ENCODE peak calls at places on chromosomes 12 and 14, in seven cellular contexts. Q is foreskin keratinocyte, Y is prostate gland, O is astrocyte, W is lower lobe of right lung, A is tibial artery, L is stomach. N is an unnamed sample.

GRCh38 chr12:6062427-6063378 is 61.8 kb downstream of the VWF start:
- DNase-seq in A (no peak), O (no peak), Y (peak), W (peak), Q (no peak), L (peak), N (peak)

GRCh38 chr12:28787151-28787550 is 361.9 kb upstream of the FAR2 start:
- DNase-seq in A (no peak), Y (no peak), O (peak), L (no peak), Q (no peak), W (no peak), N (no peak)

GRCh38 chr12:18589316-18589715 is 148.5 kb downstream of the PLCZ1 start:
- DNase-seq in Q (no peak), L (no peak), W (no peak), O (no peak), Y (no peak), A (no peak), N (no peak)

GRCh38 chr14:67313153-67313552 is 46.5 kb downstream of the ATP6V1D start:
- DNase-seq in A (no peak), L (no peak), O (no peak), Q (no peak), W (no peak), Y (no peak), N (no peak)

GRCh38 chr12:58575281-58575680 is 345.0 kb downstream of the LRIG3 start:
- DNase-seq in Y (no peak), O (peak), L (no peak), A (no peak), Q (peak), W (no peak), N (no peak)

GRCh38 chr12:76065917-76066316 is 18.6 kb downstream of the NAP1L1 start:
- DNase-seq in Y (no peak), O (no peak), Q (no peak), A (no peak), L (no peak), W (no peak), N (no peak)

GRCh38 chr12:108840605-108841328 is 16.6 kb downstream of the SSH1 start:
- DNase-seq in A (no peak), Q (no peak), Y (no peak), L (no peak), O (peak), W (peak), N (no peak)

GRCh38 chr14:49945448-49946319 is 52.8 kb downstream of the ARF6 start:
- DNase-seq in W (no peak), Y (no peak), Q (no peak), L (no peak), O (no peak), A (peak), N (no peak)

GRCh38 chr12:7832059-7832696 is 40.5 kb downstream of the SLC2A14 start:
- DNase-seq in W (no peak), A (no peak), Y (no peak), Q (peak), L (no peak), O (peak), N (peak)

GRCh38 chr14:64673329-64673728 is 30.9 kb upstream of the PLEKHG3 start:
- DNase-seq in Y (no peak), O (no peak), A (no peak), Q (no peak), W (no peak), L (no peak), N (no peak)

GRCh38 chr14:96051642-96052540 is 12.7 kb downstream of the C14orf132 start:
- DNase-seq in L (peak), W (no peak), A (no peak), O (no peak), Q (no peak), Y (no peak), N (peak)

GRCh38 chr14:76926521-76927251 is 100.5 kb downstream of the LRRC74A start:
- DNase-seq in A (peak), Y (no peak), L (no peak), Q (peak), O (no peak), W (no peak), N (peak)

GRCh38 chr14:106318700-106319099 is 792.3 kb downstream of the TMEM121 start:
- DNase-seq in Q (no peak), L (no peak), W (no peak), O (no peak), A (no peak), Y (no peak), N (peak)

GRCh38 chr14:106286697-106287290 is 760.4 kb downstream of the TMEM121 start:
- DNase-seq in Q (no peak), O (no peak), L (no peak), W (no peak), Y (no peak), A (no peak), N (no peak)

GRCh38 chr14:62645649-62646048 is 399.6 kb downstream of the KCNH5 start:
- DNase-seq in Y (no peak), W (no peak), O (peak), A (no peak), Q (peak), L (no peak), N (no peak)

GRCh38 chr14:104689620-104690265 is 325 bp downstream of the INF2 start:
- DNase-seq in L (no peak), O (no peak), Q (no peak), W (no peak), A (no peak), Y (no peak), N (peak)

GRCh38 chr14:97851438-97851995 is 1054.3 kb downstream of the VRK1 start:
- DNase-seq in Y (no peak), A (no peak), Q (no peak), O (no peak), L (no peak), W (no peak), N (no peak)

GRCh38 chr14:106436310-106436905 is 910.0 kb downstream of the TMEM121 start:
- DNase-seq in A (no peak), W (peak), L (no peak), Q (no peak), Y (no peak), O (no peak), N (peak)

GRCh38 chr14:43464968-43465367 is 1042.1 kb downstream of the FSCB start:
- DNase-seq in A (no peak), Y (no peak), L (no peak), Q (no peak), W (no peak), O (no peak), N (no peak)

GRCh38 chr14:92341791-92342190 is 18.8 kb downstream of the SLC24A4 start:
- DNase-seq in Q (no peak), Y (no peak), A (no peak), L (no peak), W (no peak), O (no peak), N (no peak)

GRCh38 chr12:76310110-76310509 is 38.1 kb downstream of the BBS10 start:
- DNase-seq in L (no peak), O (peak), W (no peak), Y (no peak), A (no peak), Q (peak), N (no peak)

GRCh38 chr14:31090872-31091764 is 64.9 kb upstream of the STRN3 start:
- DNase-seq in O (peak), A (no peak), Y (peak), L (no peak), Q (peak), W (no peak), N (no peak)

GRCh38 chr14:69999246-69999645 is 120.0 kb downstream of the SMOC1 start:
- DNase-seq in A (no peak), O (peak), W (no peak), L (peak), Q (peak), Y (no peak), N (no peak)

GRCh38 chr12:9760699-9761406 is at the start of gene CD69:
- DNase-seq in O (no peak), L (peak), A (no peak), Y (no peak), W (no peak), Q (no peak), N (peak)

GRCh38 chr12:857611-858010 is 91.9 kb downstream of the RAD52 start:
- DNase-seq in L (no peak), Y (no peak), Q (peak), W (no peak), A (peak), O (peak), N (no peak)

GRCh38 chr12:104064842-104065441 is 611 bp downstream of the HCFC2 start:
- DNase-seq in L (no peak), Q (no peak), A (no peak), Y (peak), W (peak), O (no peak), N (peak)

GRCh38 chr14:104749111-104749649 is 3.8 kb upstream of the SIVA1 start:
- DNase-seq in Y (peak), O (peak), Q (peak), W (no peak), L (no peak), A (peak), N (peak)

GRCh38 chr12:41992692-41993215 is 151.9 kb downstream of the GXYLT1 start:
- DNase-seq in L (no peak), O (no peak), Y (no peak), Q (no peak), W (no peak), A (no peak), N (no peak)

GRCh38 chr14:61754627-61755381 is 7.4 kb upstream of the SNAPC1 start:
- DNase-seq in O (peak), W (no peak), A (no peak), Y (no peak), L (no peak), Q (no peak), N (no peak)

GRCh38 chr14:54854181-54854580 is 48.4 kb downstream of the GCH1 start:
- DNase-seq in L (no peak), Y (no peak), W (no peak), Q (no peak), A (no peak), O (no peak), N (peak)

GRCh38 chr12:62190921-62191746 is 69.1 kb upstream of the USP15 start:
- DNase-seq in A (no peak), Y (no peak), W (peak), Q (peak), O (no peak), L (no peak), N (no peak)

GRCh38 chr14:72753044-72753710 is 140.7 kb downstream of the DPF3 start:
- DNase-seq in Y (no peak), A (no peak), W (no peak), Q (no peak), L (peak), O (no peak), N (no peak)

GRCh38 chr14:95514131-95515079 is 2.0 kb downstream of the SYNE3 start:
- DNase-seq in L (no peak), A (no peak), O (no peak), W (peak), Y (no peak), Q (no peak), N (no peak)

GRCh38 chr12:89263153-89263552 is 89.1 kb downstream of the DUSP6 start:
- DNase-seq in Y (no peak), O (no peak), A (no peak), W (no peak), Q (no peak), L (no peak), N (no peak)

GRCh38 chr12:10153271-10154144 is 18.4 kb downstream of the OLR1 start:
- DNase-seq in L (peak), O (peak), Q (peak), A (peak), Y (peak), W (peak), N (peak)

GRCh38 chr14:91878274-91878673 is 10.9 kb upstream of the TC2N start:
- DNase-seq in W (no peak), Q (no peak), A (peak), L (no peak), Y (no peak), O (no peak), N (no peak)

GRCh38 chr12:18242380-18243089 is 18.8 kb upstream of the PIK3C2G start:
- DNase-seq in Y (no peak), L (peak), O (no peak), W (no peak), Q (no peak), A (no peak), N (no peak)

DNA sequence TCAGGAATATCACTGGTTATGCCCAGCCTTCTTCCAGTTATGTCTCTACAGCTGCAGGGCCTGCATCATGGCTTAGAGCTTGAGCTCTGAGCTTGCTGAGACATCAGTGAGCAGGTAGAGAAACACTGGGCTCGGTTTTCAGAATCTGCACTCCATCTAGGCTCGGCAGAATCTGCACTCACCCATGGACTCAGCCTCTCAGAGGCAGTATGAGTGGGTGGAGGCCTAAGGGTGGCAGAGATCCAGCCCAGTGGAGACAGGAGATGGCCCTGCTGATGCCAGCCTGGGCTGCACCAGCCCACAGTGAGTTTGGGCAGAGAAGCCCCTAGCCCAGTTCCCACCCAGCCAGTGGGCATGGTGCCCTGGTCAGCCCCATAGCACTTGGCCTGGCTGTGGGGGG is 12.8 kb downstream of the KRT80 start:
- DNase-seq in W (no peak), Q (no peak), A (no peak), L (no peak), O (no peak), Y (no peak), N (no peak)
- H3K27ac ChIP-seq in W (no peak), Q (no peak), A (peak), L (no peak), O (no peak), Y (no peak), N (no peak)

GRCh38 chr14:32998433-32998832 is 59.8 kb downstream of the NPAS3 start:
- DNase-seq in A (no peak), L (no peak), O (peak), Q (peak), W (no peak), Y (no peak), N (no peak)
- TF ChIP-seq CTCF in A (peak), L (no peak), O (peak), Q (peak), W (peak), Y (no peak), N (peak)

GRCh38 chr12:110271015-110271414 is 10.0 kb upstream of the ATP2A2 start:
- DNase-seq in W (no peak), A (no peak), Y (no peak), O (no peak), L (no peak), Q (no peak), N (no peak)

GRCh38 chr12:110270125-110270962 is 10.7 kb upstream of the ATP2A2 start:
- DNase-seq in L (peak), A (peak), W (no peak), Y (peak), Q (peak), O (peak), N (no peak)

GRCh38 chr12:110266381-110266909 is 14.6 kb upstream of the ATP2A2 start:
- DNase-seq in O (no peak), Y (no peak), W (no peak), A (no peak), L (no peak), Q (no peak), N (no peak)

GRCh38 chr12:110269622-110270124 is 11.4 kb upstream of the ATP2A2 start:
- DNase-seq in O (peak), L (no peak), Q (peak), Y (no peak), W (no peak), A (no peak), N (no peak)

GRCh38 chr12:110266980-110267620 is 13.9 kb upstream of the ATP2A2 start:
- DNase-seq in Q (no peak), W (no peak), L (no peak), A (no peak), O (peak), Y (no peak), N (no peak)
- H3K27ac ChIP-seq in Q (no peak), W (no peak), L (peak), A (peak), O (peak), Y (peak), N (no peak)

GRCh38 chr12:68001486-68002466 is 12.5 kb downstream of the IFNG-AS1 start:
- DNase-seq in W (no peak), Q (peak), A (no peak), O (no peak), Y (no peak), L (no peak), N (peak)
- TF ChIP-seq CTCF in W (peak), Q (peak), A (no peak), O (peak), Y (no peak), L (no peak), N (peak)

DNA sequence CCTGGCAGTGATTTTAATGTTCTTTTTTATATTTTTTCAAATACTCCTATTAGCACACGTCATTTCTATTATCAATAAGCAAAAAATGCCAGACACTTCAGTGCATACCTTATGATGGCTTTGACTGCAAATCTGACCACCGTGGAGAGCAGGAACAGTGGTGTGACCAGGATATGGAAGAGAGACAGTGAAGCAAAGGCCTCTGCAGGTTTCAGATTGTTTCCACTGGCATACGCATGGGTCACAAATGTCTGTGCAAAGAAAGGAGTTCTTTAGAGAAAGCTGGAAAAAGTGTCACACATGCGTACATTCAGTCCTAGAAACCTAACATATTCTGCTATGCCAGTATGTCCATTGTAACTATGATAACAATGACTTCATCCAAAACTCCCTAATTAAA is 47.3 kb downstream of the ABCC9 start:
- DNase-seq in A (no peak), Y (no peak), W (no peak), O (no peak), Q (no peak), L (no peak), N (no peak)
- H3K27ac ChIP-seq in A (peak), Y (no peak), W (no peak), O (no peak), Q (no peak), L (no peak), N (no peak)

GRCh38 chr14:75673345-75673744 is 12.3 kb downstream of the TTLL5 start:
- DNase-seq in W (no peak), A (no peak), Y (no peak), Q (no peak), O (no peak), L (no peak), N (no peak)

GRCh38 chr14:75672588-75673192 is 11.6 kb downstream of the TTLL5 start:
- DNase-seq in W (no peak), Q (no peak), O (no peak), A (no peak), L (no peak), Y (no peak), N (no peak)

DNA sequence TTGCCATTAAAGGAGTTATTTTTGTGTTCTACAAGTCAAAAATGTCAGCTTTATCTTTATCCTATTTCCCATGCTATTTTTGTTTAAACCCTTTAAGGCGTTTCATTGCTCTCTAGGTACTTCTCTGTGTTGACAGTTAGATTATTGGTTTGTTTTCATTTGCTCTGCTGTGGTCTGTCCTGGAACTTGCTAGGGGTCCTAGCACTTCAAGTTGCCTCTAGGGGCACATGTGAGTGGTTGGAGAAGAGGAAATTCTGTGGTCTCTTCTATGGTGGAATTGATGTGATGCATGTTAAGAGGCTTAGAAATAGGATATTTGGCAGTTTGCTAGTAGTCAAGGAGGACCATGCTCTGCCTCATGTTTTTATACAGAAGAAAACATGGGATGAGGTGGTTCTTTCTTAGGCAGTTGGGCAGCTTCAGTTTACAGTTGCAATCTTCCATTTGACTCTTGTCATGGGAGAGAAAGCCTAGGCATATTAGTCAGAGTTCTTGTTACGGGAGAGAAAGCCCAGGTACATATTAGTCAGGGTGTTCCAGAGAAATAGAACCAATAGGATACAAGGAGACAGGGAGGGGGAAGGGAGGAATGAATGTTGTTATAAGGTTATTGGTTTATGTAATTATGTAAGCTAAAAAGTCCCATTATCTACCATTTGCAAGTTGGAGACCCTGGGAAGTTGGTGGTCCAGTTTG is 14.4 kb downstream of the TTLL5 start:
- DNase-seq in O (no peak), Y (no peak), Q (peak), L (no peak), W (no peak), A (no peak), N (peak)
- TF ChIP-seq CTCF in O (peak), Y (no peak), Q (peak), L (no peak), W (no peak), A (no peak), N (peak)

GRCh38 chr12:66200110-66200509 is 11.1 kb downstream of the IRAK3 start:
- DNase-seq in W (no peak), Q (no peak), O (no peak), Y (no peak), L (no peak), A (no peak), N (no peak)
- H3K27ac ChIP-seq in W (no peak), Q (no peak), O (no peak), Y (no peak), L (no peak), A (no peak), N (no peak)

GRCh38 chr12:3359478-3359877 is 131.5 kb upstream of the PRMT8 start:
- DNase-seq in O (no peak), A (no peak), L (no peak), Q (no peak), Y (no peak), W (no peak), N (no peak)
- TF ChIP-seq CTCF in O (no peak), A (no peak), L (no peak), Q (no peak), Y (no peak), W (no peak), N (no peak)